ENCODE peak calls at places on chromosomes 5 and 9, in eight cellular contexts. V, N, L, E, F, P, J and A are unnamed samples.

GRCh38 chr9:94681508-94681907 is 42.2 kb upstream of the FBP1 start:
- DNase-seq in F (peak), V (peak), J (peak), E (no peak), N (peak), P (peak), L (peak), A (peak)

GRCh38 chr5:138282918-138283742 is 8.7 kb upstream of the GFRA3 start:
- DNase-seq in E (peak), V (peak), P (peak), J (no peak), N (peak), L (peak), F (peak), A (peak)

GRCh38 chr9:78234810-78235209 is 1.1 kb upstream of the CEP78 start:
- DNase-seq in E (no peak), F (peak), V (peak), J (no peak), L (peak), P (peak), N (no peak), A (peak)

GRCh38 chr5:14204785-14205321 is 61.7 kb downstream of the TRIO start:
- DNase-seq in F (peak), N (peak), P (peak), L (no peak), E (no peak), J (peak), V (peak), A (peak)

GRCh38 chr5:58405175-58405574 is 54.7 kb downstream of the PLK2 start:
- DNase-seq in L (no peak), F (no peak), E (no peak), J (no peak), P (no peak), V (no peak), N (no peak), A (no peak)

GRCh38 chr9:114448706-114449105 is 56.6 kb downstream of the WHRN start:
- DNase-seq in J (no peak), N (no peak), V (no peak), L (no peak), E (no peak), F (peak), P (peak), A (peak)

GRCh38 chr9:134376386-134377142 is 50.3 kb downstream of the RXRA start:
- DNase-seq in P (no peak), V (no peak), E (no peak), J (peak), F (no peak), N (peak), L (no peak), A (no peak)

GRCh38 chr5:148934895-148935400 is 108.5 kb downstream of the ADRB2 start:
- DNase-seq in N (no peak), V (no peak), P (no peak), L (no peak), E (no peak), F (no peak), J (no peak), A (no peak)

DNA sequence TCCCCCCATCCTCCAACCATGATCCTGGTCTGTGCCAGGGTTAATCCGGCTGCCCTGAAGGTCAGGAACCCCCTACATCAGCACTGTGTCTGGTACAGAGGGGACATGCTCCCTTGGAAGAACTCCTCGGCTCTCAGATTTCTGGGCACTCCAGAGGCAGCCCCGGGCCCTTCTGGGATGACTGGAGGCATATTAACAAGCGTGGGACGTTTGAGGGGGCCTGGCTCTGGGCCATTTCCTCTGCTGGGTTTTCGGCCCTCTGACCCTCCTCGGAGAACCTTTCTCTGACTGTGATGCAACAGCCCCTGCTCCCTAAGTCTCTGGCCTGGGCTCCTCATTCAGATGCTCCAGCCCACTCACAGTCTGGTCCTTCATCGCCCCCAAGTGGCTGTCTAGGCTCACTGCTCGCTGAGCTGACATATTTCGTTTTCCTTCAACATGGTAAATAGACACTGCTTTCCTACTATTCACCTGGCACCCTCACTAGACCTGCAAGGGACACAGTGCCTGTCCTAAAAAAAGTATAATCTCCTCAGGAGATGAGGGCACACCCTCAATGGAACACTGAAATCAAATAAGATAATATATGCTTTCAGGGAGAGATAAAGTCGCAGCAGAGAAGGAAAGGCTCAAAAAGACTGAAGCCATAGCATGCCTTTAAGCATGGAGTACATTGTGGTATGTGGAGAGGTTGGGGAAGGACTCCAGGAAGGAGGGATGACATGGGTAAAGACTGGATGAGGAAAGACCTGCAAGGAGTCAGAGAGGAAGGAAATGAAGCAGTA is 404.7 kb upstream of the TRPC7 start:
- DNase-seq in P (peak), E (peak), J (peak), F (peak), N (peak), L (peak), V (peak), A (peak)
- TF ChIP-seq CTCF in P (peak), E (peak), J (peak), F (peak), N (peak), L (peak), V (peak), A (peak)

GRCh38 chr5:134004626-134005414 is at the start of gene VDAC1:
- DNase-seq in F (peak), E (no peak), J (peak), L (peak), N (peak), P (peak), V (peak), A (peak)
- TF ChIP-seq CTCF in F (no peak), E (no peak), J (no peak), L (no peak), N (no peak), P (no peak), V (no peak), A (no peak)

GRCh38 chr9:6271508-6272228 is 56.1 kb downstream of the IL33 start:
- DNase-seq in L (no peak), N (peak), E (no peak), J (no peak), F (no peak), P (no peak), V (no peak), A (no peak)
- TF ChIP-seq CTCF in L (no peak), N (no peak), E (no peak), J (no peak), F (no peak), P (no peak), V (no peak), A (no peak)

GRCh38 chr5:132506094-132506692 is 15.6 kb upstream of the IRF1 start:
- DNase-seq in L (peak), E (no peak), P (peak), F (peak), J (no peak), N (no peak), V (peak), A (peak)
- TF ChIP-seq CTCF in L (peak), E (peak), P (peak), F (peak), J (no peak), N (peak), V (peak), A (peak)

GRCh38 chr5:176647030-176647869 is at the start of gene TSPAN17:
- DNase-seq in F (peak), N (peak), V (peak), L (peak), J (peak), E (peak), P (peak), A (peak)
- TF ChIP-seq CTCF in F (peak), N (no peak), V (peak), L (peak), J (no peak), E (no peak), P (no peak), A (no peak)